ENCODE peak calls at places on chromosomes 16 and 17, in six cellular contexts. One of them, this sample, is unnamed.

GRCh38 chr16:1033128-1033679 is 39.3 kb upstream of the SSTR5 start:
- DNase-seq in spleen: no peak
- DNase-seq in transverse colon: no peak
- DNase-seq in GM12892: no peak
- DNase-seq in upper lobe of left lung: no peak
- DNase-seq in HCT116: no peak
- DNase-seq in this sample: no peak

GRCh38 chr16:8720080-8720966 is 45.9 kb downstream of the ABAT start:
- DNase-seq in upper lobe of left lung: no peak
- DNase-seq in transverse colon: no peak
- DNase-seq in HCT116: no peak
- DNase-seq in spleen: no peak
- DNase-seq in GM12892: no peak
- DNase-seq in this sample: no peak

GRCh38 chr17:83189013-83189672 is 109.7 kb downstream of the METRNL start:
- DNase-seq in GM12892: no peak
- DNase-seq in HCT116: no peak
- DNase-seq in spleen: peak; percentile 64
- DNase-seq in transverse colon: no peak
- DNase-seq in upper lobe of left lung: no peak
- DNase-seq in this sample: peak; percentile 49

GRCh38 chr16:79767597-79768280 is 167.2 kb upstream of the MAF start:
- DNase-seq in transverse colon: peak; percentile 57
- DNase-seq in upper lobe of left lung: no peak
- DNase-seq in spleen: no peak
- DNase-seq in GM12892: no peak
- DNase-seq in HCT116: no peak
- DNase-seq in this sample: no peak

GRCh38 chr16:22184615-22184968 is 21.5 kb upstream of the EEF2K start:
- DNase-seq in spleen: no peak
- DNase-seq in transverse colon: peak; percentile 21
- DNase-seq in upper lobe of left lung: no peak
- DNase-seq in GM12892: no peak
- DNase-seq in HCT116: no peak
- DNase-seq in this sample: no peak

GRCh38 chr17:29948460-29949185 is 7.2 kb downstream of the EFCAB5 start:
- DNase-seq in GM12892: no peak
- DNase-seq in HCT116: no peak
- DNase-seq in transverse colon: no peak
- DNase-seq in upper lobe of left lung: no peak
- DNase-seq in spleen: no peak
- DNase-seq in this sample: no peak

GRCh38 chr17:19958023-19958422 is 19.6 kb downstream of the AKAP10 start:
- DNase-seq in upper lobe of left lung: no peak
- DNase-seq in spleen: no peak
- DNase-seq in transverse colon: no peak
- DNase-seq in HCT116: peak; percentile 32
- DNase-seq in GM12892: no peak
- DNase-seq in this sample: no peak

GRCh38 chr16:11976850-11977205 is 294 bp downstream of the SNX29 start:
- DNase-seq in GM12892: no peak
- DNase-seq in transverse colon: no peak
- DNase-seq in upper lobe of left lung: no peak
- DNase-seq in HCT116: no peak
- DNase-seq in spleen: no peak
- DNase-seq in this sample: no peak

GRCh38 chr17:9363440-9364350 is 211.9 kb downstream of the STX8 start:
- DNase-seq in HCT116: peak; percentile 7
- DNase-seq in upper lobe of left lung: no peak
- DNase-seq in GM12892: no peak
- DNase-seq in spleen: no peak
- DNase-seq in transverse colon: no peak
- DNase-seq in this sample: no peak

GRCh38 chr17:65857713-65858112 is 296.3 kb upstream of the AXIN2 start:
- DNase-seq in transverse colon: no peak
- DNase-seq in HCT116: no peak
- DNase-seq in spleen: no peak
- DNase-seq in upper lobe of left lung: no peak
- DNase-seq in GM12892: no peak
- DNase-seq in this sample: no peak

GRCh38 chr16:84518804-84519341 is 14.4 kb upstream of the MEAK7 start:
- DNase-seq in upper lobe of left lung: no peak
- DNase-seq in spleen: peak; percentile 77
- DNase-seq in HCT116: no peak
- DNase-seq in GM12892: no peak
- DNase-seq in transverse colon: peak; percentile 50
- DNase-seq in this sample: no peak

GRCh38 chr16:81067166-81067565 is 9.9 kb downstream of the C16orf46 start:
- DNase-seq in GM12892: no peak
- DNase-seq in spleen: no peak
- DNase-seq in upper lobe of left lung: no peak
- DNase-seq in transverse colon: no peak
- DNase-seq in HCT116: no peak
- DNase-seq in this sample: no peak

GRCh38 chr17:15501788-15502187 is 34.4 kb upstream of the CDRT4 start:
- DNase-seq in GM12892: no peak
- DNase-seq in upper lobe of left lung: no peak
- DNase-seq in HCT116: no peak
- DNase-seq in transverse colon: no peak
- DNase-seq in spleen: no peak
- DNase-seq in this sample: no peak

GRCh38 chr17:15501282-15501681 is 33.9 kb upstream of the CDRT4 start:
- DNase-seq in GM12892: no peak
- DNase-seq in spleen: no peak
- DNase-seq in upper lobe of left lung: no peak
- DNase-seq in HCT116: no peak
- DNase-seq in transverse colon: no peak
- DNase-seq in this sample: no peak

GRCh38 chr17:15503731-15504130 is 36.3 kb upstream of the CDRT4 start:
- DNase-seq in GM12892: no peak
- DNase-seq in transverse colon: no peak
- DNase-seq in spleen: no peak
- DNase-seq in HCT116: no peak
- DNase-seq in upper lobe of left lung: no peak
- DNase-seq in this sample: no peak

GRCh38 chr17:15498107-15498506 is 30.7 kb upstream of the CDRT4 start:
- DNase-seq in GM12892: no peak
- DNase-seq in HCT116: no peak
- DNase-seq in transverse colon: no peak
- DNase-seq in spleen: no peak
- DNase-seq in upper lobe of left lung: no peak
- DNase-seq in this sample: no peak

DNA sequence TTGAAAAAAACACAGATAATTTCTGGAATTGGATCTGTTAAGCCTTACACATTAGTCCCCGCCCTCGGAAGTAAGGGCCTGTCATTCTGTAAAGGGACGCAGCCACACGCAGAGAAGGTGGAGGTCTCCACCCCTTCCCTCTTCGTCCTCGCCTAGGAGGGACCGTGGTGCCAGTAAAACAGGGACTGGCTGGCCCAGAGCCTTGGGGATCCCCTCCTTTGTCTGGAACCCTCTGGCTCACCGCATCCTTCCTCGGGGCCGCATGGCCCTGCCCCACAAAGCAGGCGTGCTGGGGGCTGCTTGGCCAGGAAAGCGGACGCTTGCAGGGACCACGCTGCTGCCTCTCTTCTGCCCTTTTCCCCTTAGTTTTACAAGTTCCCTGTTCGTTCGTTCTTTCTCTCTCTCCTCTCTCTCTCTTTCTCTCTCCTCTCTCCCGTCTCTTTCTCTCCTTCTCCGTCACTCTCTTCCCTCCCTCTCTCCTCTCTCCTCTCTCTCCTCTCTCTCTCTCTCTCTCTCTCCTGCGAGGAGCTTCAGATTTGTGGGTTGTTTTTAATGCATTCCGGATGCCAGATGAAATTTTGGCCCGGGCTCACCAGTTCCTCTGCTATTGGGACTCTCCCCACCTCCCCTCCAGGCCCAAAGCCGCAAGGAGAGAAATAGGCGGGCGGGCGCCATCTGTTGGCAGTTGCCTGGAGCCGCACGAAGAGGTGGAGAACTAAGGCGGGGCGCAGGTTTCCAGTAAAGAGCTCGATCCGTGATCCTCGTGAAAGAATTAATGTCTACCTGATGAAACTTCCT is 35.1 kb upstream of the CDRT4 start:
- DNase-seq in HCT116: peak; percentile 33
- DNase-seq in spleen: peak; percentile 95
- DNase-seq in transverse colon: peak; percentile 85
- DNase-seq in GM12892: peak; percentile 53
- DNase-seq in upper lobe of left lung: peak; percentile 81
- DNase-seq in this sample: peak; percentile 97
- TF ChIP-seq POLR2A in HCT116: no peak
- TF ChIP-seq POLR2A in spleen: no peak
- TF ChIP-seq POLR2A in transverse colon: peak; percentile 14
- TF ChIP-seq POLR2A in GM12892: no peak
- TF ChIP-seq POLR2A in upper lobe of left lung: no peak
- TF ChIP-seq POLR2A in this sample: no peak

GRCh38 chr16:24668481-24669001 is 60.9 kb upstream of the TNRC6A start:
- DNase-seq in HCT116: no peak
- DNase-seq in spleen: no peak
- DNase-seq in upper lobe of left lung: no peak
- DNase-seq in GM12892: no peak
- DNase-seq in transverse colon: no peak
- DNase-seq in this sample: no peak
- TF ChIP-seq POLR2AphosphoS5 in HCT116: no peak
- TF ChIP-seq POLR2AphosphoS5 in spleen: no peak
- TF ChIP-seq POLR2AphosphoS5 in upper lobe of left lung: no peak
- TF ChIP-seq POLR2AphosphoS5 in GM12892: no peak
- TF ChIP-seq POLR2AphosphoS5 in transverse colon: peak; percentile 15
- TF ChIP-seq POLR2AphosphoS5 in this sample: peak; percentile 31

DNA sequence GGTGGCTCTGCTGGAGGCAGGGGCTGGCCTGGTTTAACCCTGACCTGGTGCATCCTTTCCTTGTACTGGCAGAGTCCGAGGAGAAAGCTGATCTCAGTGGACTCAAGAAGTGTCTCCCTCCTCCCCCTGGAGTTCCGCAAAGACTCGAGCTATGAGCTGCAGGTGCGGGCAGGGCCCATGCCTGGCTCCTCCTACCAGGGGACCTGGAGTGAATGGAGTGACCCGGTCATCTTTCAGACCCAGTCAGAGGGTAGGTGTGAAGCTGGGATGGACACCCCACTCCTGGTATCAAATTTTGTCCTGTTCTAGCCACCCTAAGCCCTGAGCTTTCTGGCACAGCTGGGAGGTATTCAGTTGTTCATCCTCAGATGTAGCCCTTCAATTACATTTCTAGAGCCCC is 42.5 kb downstream of the IL21R start:
- DNase-seq in upper lobe of left lung: no peak
- DNase-seq in HCT116: no peak
- DNase-seq in transverse colon: no peak
- DNase-seq in GM12892: no peak
- DNase-seq in spleen: peak; percentile 59
- DNase-seq in this sample: peak; percentile 46
- TF ChIP-seq POLR2A in upper lobe of left lung: no peak
- TF ChIP-seq POLR2A in HCT116: no peak
- TF ChIP-seq POLR2A in transverse colon: no peak
- TF ChIP-seq POLR2A in GM12892: no peak
- TF ChIP-seq POLR2A in spleen: no peak
- TF ChIP-seq POLR2A in this sample: no peak

DNA sequence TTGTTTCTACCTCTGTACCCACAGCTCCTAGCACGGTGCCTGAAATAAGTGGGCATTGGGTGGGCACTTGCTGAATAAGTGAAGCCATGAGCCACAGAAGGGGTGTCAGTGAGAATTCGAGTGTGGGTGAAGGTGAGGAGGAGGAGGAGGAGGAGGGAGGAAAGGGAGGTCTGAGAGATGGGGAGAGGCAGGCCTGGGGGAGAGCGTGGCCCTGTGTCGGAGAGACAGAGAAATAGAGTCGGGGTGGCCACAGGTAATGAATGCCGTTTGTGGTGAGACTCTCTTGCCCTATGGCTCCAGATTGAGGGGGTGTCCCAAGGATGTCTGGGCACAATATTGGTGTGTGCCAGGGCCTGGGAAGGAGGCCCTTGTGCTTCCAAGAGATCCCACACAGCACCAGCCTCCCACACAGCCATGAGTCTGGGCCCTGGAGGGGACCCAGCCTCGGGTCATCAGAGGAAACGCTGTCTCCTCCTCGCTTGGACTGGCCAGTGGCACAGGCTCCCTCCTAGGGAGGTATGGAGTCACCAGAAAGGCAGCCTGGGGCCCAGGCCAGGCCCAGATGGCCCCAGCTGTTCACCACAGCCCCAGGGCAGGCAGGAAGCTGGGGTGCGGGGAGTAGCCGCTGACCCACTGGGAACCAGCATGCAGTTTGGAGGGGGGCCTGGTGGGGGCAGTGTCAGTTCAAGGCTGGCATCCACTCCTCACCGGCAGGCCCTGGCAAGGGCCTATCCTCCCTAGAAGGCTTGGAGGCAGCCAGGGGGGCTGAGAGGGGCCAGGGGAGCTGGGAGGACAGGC is 49.0 kb downstream of the SDK2 start:
- DNase-seq in transverse colon: peak; percentile 45
- DNase-seq in spleen: peak; percentile 86
- DNase-seq in upper lobe of left lung: no peak
- DNase-seq in HCT116: no peak
- DNase-seq in GM12892: no peak
- DNase-seq in this sample: no peak
- TF ChIP-seq POLR2AphosphoS5 in transverse colon: no peak
- TF ChIP-seq POLR2AphosphoS5 in spleen: peak; percentile 78
- TF ChIP-seq POLR2AphosphoS5 in upper lobe of left lung: peak; percentile 65
- TF ChIP-seq POLR2AphosphoS5 in HCT116: no peak
- TF ChIP-seq POLR2AphosphoS5 in GM12892: no peak
- TF ChIP-seq POLR2AphosphoS5 in this sample: no peak

DNA sequence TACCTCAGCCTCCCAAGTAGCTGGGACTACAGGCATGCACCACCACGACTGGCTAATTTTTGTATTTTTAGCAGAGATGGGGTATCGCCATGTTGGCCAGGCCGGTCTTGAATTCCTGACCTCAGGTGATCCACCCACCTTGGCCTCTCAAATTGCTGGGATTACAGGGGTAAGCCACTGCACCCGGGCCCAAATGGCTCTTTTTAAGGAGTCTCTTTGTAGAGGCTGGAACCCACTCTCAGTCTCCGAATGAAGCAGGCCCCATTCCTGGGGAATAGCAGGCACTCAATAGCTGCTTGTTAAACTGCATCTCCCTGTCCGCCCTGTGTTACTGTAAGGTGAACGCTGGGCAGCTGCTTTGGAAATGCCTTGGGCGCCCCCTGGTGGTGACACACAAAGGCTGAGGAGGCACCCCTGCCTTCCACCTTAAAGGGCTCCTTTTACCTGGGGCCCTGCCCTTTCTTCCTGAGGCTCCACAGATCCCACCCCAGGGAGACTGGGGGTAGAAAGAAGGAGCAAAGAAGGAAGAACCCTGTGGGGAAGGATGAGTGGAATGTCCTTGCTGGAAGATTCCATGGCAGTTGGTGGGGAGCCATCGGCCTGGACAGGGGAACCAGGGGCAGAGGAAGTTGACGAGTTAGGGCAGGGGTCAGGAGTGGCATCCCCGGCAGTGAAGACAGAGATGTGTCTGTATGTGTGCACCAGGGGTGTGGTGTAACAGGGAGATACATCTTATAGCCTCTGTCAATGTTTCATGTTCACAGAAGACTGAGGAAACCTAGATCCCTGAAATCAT is 6.1 kb upstream of the SP2 start:
- DNase-seq in spleen: peak; percentile 96
- DNase-seq in HCT116: peak; percentile 78
- DNase-seq in transverse colon: peak; percentile 93
- DNase-seq in upper lobe of left lung: peak; percentile 92
- DNase-seq in GM12892: peak; percentile 66
- DNase-seq in this sample: peak; percentile 92
- TF ChIP-seq POLR2A in spleen: no peak
- TF ChIP-seq POLR2A in HCT116: no peak
- TF ChIP-seq POLR2A in transverse colon: no peak
- TF ChIP-seq POLR2A in upper lobe of left lung: no peak
- TF ChIP-seq POLR2A in GM12892: no peak
- TF ChIP-seq POLR2A in this sample: no peak

GRCh38 chr16:50857881-50858280 is 116.0 kb downstream of the CYLD start:
- DNase-seq in transverse colon: no peak
- DNase-seq in spleen: no peak
- DNase-seq in GM12892: no peak
- DNase-seq in HCT116: no peak
- DNase-seq in upper lobe of left lung: no peak
- DNase-seq in this sample: no peak
- TF ChIP-seq POLR2AphosphoS5 in transverse colon: no peak
- TF ChIP-seq POLR2AphosphoS5 in spleen: no peak
- TF ChIP-seq POLR2AphosphoS5 in GM12892: no peak
- TF ChIP-seq POLR2AphosphoS5 in HCT116: no peak
- TF ChIP-seq POLR2AphosphoS5 in upper lobe of left lung: no peak
- TF ChIP-seq POLR2AphosphoS5 in this sample: no peak

This sample was measured in sigmoid colon.